ENCODE peak calls at places on chromosomes 6 and 20, in seven cellular contexts. One of them, this sample, is unnamed.

GRCh38 chr20:50395258-50395729 is 114.9 kb upstream of the PTPN1 start:
- DNase-seq in HepG2: no peak
- DNase-seq in H1: no peak
- DNase-seq in K562: no peak
- DNase-seq in A549: no peak
- DNase-seq in GM12878: no peak
- DNase-seq in IMR-90: peak
- DNase-seq in this sample: no peak

GRCh38 chr20:58883243-58883691 is 30.8 kb downstream of the GNAS start:
- DNase-seq in HepG2: no peak
- DNase-seq in H1: no peak
- DNase-seq in K562: no peak
- DNase-seq in A549: no peak
- DNase-seq in GM12878: no peak
- DNase-seq in IMR-90: no peak
- DNase-seq in this sample: no peak

GRCh38 chr20:60057866-60058807 is 99.9 kb downstream of the CDH26 start:
- DNase-seq in HepG2: no peak
- DNase-seq in H1: no peak
- DNase-seq in K562: peak
- DNase-seq in A549: no peak
- DNase-seq in GM12878: no peak
- DNase-seq in IMR-90: peak
- DNase-seq in this sample: no peak

GRCh38 chr6:33897193-33897479 is 93.3 kb upstream of the MLN start:
- DNase-seq in HepG2: no peak
- DNase-seq in H1: no peak
- DNase-seq in K562: no peak
- DNase-seq in A549: no peak
- DNase-seq in GM12878: no peak
- DNase-seq in IMR-90: no peak
- DNase-seq in this sample: no peak

GRCh38 chr20:52190437-52191131 is 995 bp downstream of the ZFP64 start:
- DNase-seq in HepG2: peak
- DNase-seq in H1: no peak
- DNase-seq in K562: peak
- DNase-seq in A549: peak
- DNase-seq in GM12878: no peak
- DNase-seq in IMR-90: peak
- DNase-seq in this sample: peak

GRCh38 chr6:49052901-49053300 is 410.2 kb downstream of the MMUT start:
- DNase-seq in HepG2: no peak
- DNase-seq in H1: no peak
- DNase-seq in K562: no peak
- DNase-seq in A549: no peak
- DNase-seq in GM12878: no peak
- DNase-seq in IMR-90: no peak
- DNase-seq in this sample: no peak

GRCh38 chr6:139336488-139336887 is 38.0 kb downstream of the CITED2 start:
- DNase-seq in HepG2: no peak
- DNase-seq in H1: no peak
- DNase-seq in K562: no peak
- DNase-seq in A549: no peak
- DNase-seq in GM12878: no peak
- DNase-seq in IMR-90: peak
- DNase-seq in this sample: no peak

GRCh38 chr6:116371384-116372209 is 850 bp downstream of the DSE start:
- DNase-seq in HepG2: no peak
- DNase-seq in H1: peak
- DNase-seq in K562: no peak
- DNase-seq in A549: peak
- DNase-seq in GM12878: no peak
- DNase-seq in IMR-90: peak
- DNase-seq in this sample: peak

GRCh38 chr20:46797201-46797600 is 87.8 kb downstream of the SLC2A10 start:
- DNase-seq in HepG2: no peak
- DNase-seq in H1: no peak
- DNase-seq in K562: no peak
- DNase-seq in A549: no peak
- DNase-seq in GM12878: no peak
- DNase-seq in IMR-90: no peak
- DNase-seq in this sample: no peak

GRCh38 chr20:10597637-10598036 is 76.2 kb downstream of the JAG1 start:
- DNase-seq in HepG2: no peak
- DNase-seq in H1: no peak
- DNase-seq in K562: no peak
- DNase-seq in A549: no peak
- DNase-seq in GM12878: no peak
- DNase-seq in IMR-90: no peak
- DNase-seq in this sample: no peak

GRCh38 chr6:107815846-107816245 is 8.3 kb downstream of the SCML4 start:
- DNase-seq in HepG2: no peak
- DNase-seq in H1: no peak
- DNase-seq in K562: no peak
- DNase-seq in A549: no peak
- DNase-seq in GM12878: no peak
- DNase-seq in IMR-90: no peak
- DNase-seq in this sample: no peak

GRCh38 chr20:37911838-37912273 is 8.9 kb downstream of the VSTM2L start:
- DNase-seq in HepG2: no peak
- DNase-seq in H1: no peak
- DNase-seq in K562: peak
- DNase-seq in A549: no peak
- DNase-seq in GM12878: no peak
- DNase-seq in IMR-90: peak
- DNase-seq in this sample: no peak

GRCh38 chr20:32125511-32125910 is 16.0 kb downstream of the TM9SF4 start:
- DNase-seq in HepG2: no peak
- DNase-seq in H1: no peak
- DNase-seq in K562: no peak
- DNase-seq in A549: no peak
- DNase-seq in GM12878: no peak
- DNase-seq in IMR-90: no peak
- DNase-seq in this sample: no peak

GRCh38 chr6:113530769-113531168 is 326.4 kb upstream of the MARCKS start:
- DNase-seq in HepG2: peak
- DNase-seq in H1: no peak
- DNase-seq in K562: peak
- DNase-seq in A549: no peak
- DNase-seq in GM12878: no peak
- DNase-seq in IMR-90: peak
- DNase-seq in this sample: no peak

GRCh38 chr6:79672631-79673065 is 41.5 kb downstream of the SH3BGRL2 start:
- DNase-seq in HepG2: peak
- DNase-seq in H1: no peak
- DNase-seq in K562: peak
- DNase-seq in A549: peak
- DNase-seq in GM12878: no peak
- DNase-seq in IMR-90: peak
- DNase-seq in this sample: peak

GRCh38 chr20:11338506-11339306 is 579.0 kb upstream of the BTBD3 start:
- DNase-seq in HepG2: no peak
- DNase-seq in H1: no peak
- DNase-seq in K562: no peak
- DNase-seq in A549: no peak
- DNase-seq in GM12878: no peak
- DNase-seq in IMR-90: peak
- DNase-seq in this sample: no peak

GRCh38 chr20:51985013-51985415 is 182.7 kb upstream of the SALL4 start:
- DNase-seq in HepG2: peak
- DNase-seq in H1: no peak
- DNase-seq in K562: no peak
- DNase-seq in A549: peak
- DNase-seq in GM12878: no peak
- DNase-seq in IMR-90: peak
- DNase-seq in this sample: peak

GRCh38 chr6:49565261-49565660 is 14.8 kb downstream of the C6orf141 start:
- DNase-seq in HepG2: no peak
- DNase-seq in H1: no peak
- DNase-seq in K562: no peak
- DNase-seq in A549: no peak
- DNase-seq in GM12878: no peak
- DNase-seq in IMR-90: no peak
- DNase-seq in this sample: no peak

DNA sequence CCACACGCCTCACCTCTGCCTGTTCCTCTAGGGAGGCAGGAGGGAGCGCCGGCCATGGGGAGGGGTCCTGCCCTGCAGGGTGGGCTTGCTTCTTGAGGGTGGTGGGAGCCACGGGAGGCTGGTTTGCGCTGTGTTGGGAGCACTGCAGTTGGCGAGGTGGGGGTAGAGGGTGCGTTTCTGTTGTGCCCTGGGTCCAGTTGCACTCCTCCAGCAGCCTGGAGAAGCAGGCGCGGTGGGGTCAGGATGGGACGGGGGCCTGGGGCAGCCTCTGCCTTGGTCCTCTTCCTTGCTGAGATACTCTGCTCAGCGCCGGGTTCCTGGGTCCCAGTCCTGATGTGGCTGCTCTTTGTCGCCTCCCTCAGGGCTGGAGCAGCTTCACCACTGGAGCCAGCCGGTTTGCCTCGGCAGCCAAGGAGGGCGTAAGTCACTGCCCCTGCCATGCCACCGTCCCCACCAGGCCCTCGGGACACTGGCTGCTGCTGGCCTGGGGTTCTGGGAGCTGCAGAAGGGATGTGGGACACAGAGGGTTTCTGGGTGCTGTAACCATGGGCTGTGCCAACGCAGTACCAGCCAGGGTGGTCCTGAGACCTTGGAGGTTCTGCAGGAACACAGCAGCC is 8.4 kb downstream of the ARFGAP1 start:
- DNase-seq in HepG2: no peak
- DNase-seq in H1: no peak
- DNase-seq in K562: no peak
- DNase-seq in A549: peak
- DNase-seq in GM12878: no peak
- DNase-seq in IMR-90: no peak
- DNase-seq in this sample: no peak
- TF ChIP-seq CTCF in HepG2: peak
- TF ChIP-seq CTCF in H1: peak
- TF ChIP-seq CTCF in K562: peak
- TF ChIP-seq CTCF in A549: peak
- TF ChIP-seq CTCF in GM12878: no peak
- TF ChIP-seq CTCF in IMR-90: peak
- TF ChIP-seq CTCF in this sample: peak

GRCh38 chr6:141829566-141829965 is 303.2 kb upstream of the GJE1 start:
- DNase-seq in HepG2: peak
- DNase-seq in H1: peak
- DNase-seq in K562: no peak
- DNase-seq in A549: no peak
- DNase-seq in GM12878: no peak
- DNase-seq in IMR-90: no peak
- DNase-seq in this sample: no peak
- TF ChIP-seq POLR2A in HepG2: no peak
- TF ChIP-seq POLR2A in H1: no peak
- TF ChIP-seq POLR2A in K562: no peak
- TF ChIP-seq POLR2A in A549: no peak
- TF ChIP-seq POLR2A in GM12878: no peak
- TF ChIP-seq POLR2A in IMR-90: no peak
- TF ChIP-seq POLR2A in this sample: no peak

DNA sequence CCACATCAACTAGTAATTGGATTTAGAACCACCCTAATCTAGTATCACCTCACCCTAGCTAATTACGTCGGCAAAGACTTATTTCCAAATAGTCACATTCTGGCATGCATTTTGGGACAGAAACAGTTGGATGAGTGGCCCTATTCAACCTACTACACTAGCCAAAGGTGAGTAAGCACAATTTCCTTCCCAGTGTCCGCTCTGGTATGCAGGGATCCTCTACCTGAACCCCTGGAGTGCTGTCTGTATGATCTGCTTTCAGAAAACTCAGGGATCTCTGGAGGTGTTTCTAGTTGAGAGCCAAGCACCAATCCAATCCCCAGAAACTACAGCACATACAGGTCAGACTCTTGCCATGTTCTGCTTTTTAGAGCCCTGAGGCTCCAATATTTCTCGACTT is 717.4 kb upstream of the MANEA start:
- DNase-seq in HepG2: no peak
- DNase-seq in H1: no peak
- DNase-seq in K562: no peak
- DNase-seq in A549: no peak
- DNase-seq in GM12878: no peak
- DNase-seq in IMR-90: no peak
- DNase-seq in this sample: no peak
- TF ChIP-seq RAD21 in HepG2: no peak
- TF ChIP-seq RAD21 in H1: no peak
- TF ChIP-seq RAD21 in K562: no peak
- TF ChIP-seq RAD21 in A549: no peak
- TF ChIP-seq RAD21 in GM12878: no peak
- TF ChIP-seq RAD21 in IMR-90: no peak
- TF ChIP-seq RAD21 in this sample: no peak

GRCh38 chr6:157181649-157182048 is 141.7 kb downstream of the TMEM242 start:
- DNase-seq in HepG2: peak
- DNase-seq in H1: no peak
- DNase-seq in K562: no peak
- DNase-seq in A549: no peak
- DNase-seq in GM12878: no peak
- DNase-seq in IMR-90: no peak
- DNase-seq in this sample: peak

GRCh38 chr6:157186785-157187181 is 136.5 kb downstream of the TMEM242 start:
- DNase-seq in HepG2: no peak
- DNase-seq in H1: no peak
- DNase-seq in K562: no peak
- DNase-seq in A549: no peak
- DNase-seq in GM12878: no peak
- DNase-seq in IMR-90: no peak
- DNase-seq in this sample: no peak

GRCh38 chr6:157184202-157185015 is 138.9 kb downstream of the TMEM242 start:
- DNase-seq in HepG2: peak
- DNase-seq in H1: peak
- DNase-seq in K562: peak
- DNase-seq in A549: peak
- DNase-seq in GM12878: no peak
- DNase-seq in IMR-90: peak
- DNase-seq in this sample: peak

GRCh38 chr6:157185171-157185570 is 138.1 kb downstream of the TMEM242 start:
- DNase-seq in HepG2: no peak
- DNase-seq in H1: no peak
- DNase-seq in K562: no peak
- DNase-seq in A549: no peak
- DNase-seq in GM12878: no peak
- DNase-seq in IMR-90: no peak
- DNase-seq in this sample: no peak

DNA sequence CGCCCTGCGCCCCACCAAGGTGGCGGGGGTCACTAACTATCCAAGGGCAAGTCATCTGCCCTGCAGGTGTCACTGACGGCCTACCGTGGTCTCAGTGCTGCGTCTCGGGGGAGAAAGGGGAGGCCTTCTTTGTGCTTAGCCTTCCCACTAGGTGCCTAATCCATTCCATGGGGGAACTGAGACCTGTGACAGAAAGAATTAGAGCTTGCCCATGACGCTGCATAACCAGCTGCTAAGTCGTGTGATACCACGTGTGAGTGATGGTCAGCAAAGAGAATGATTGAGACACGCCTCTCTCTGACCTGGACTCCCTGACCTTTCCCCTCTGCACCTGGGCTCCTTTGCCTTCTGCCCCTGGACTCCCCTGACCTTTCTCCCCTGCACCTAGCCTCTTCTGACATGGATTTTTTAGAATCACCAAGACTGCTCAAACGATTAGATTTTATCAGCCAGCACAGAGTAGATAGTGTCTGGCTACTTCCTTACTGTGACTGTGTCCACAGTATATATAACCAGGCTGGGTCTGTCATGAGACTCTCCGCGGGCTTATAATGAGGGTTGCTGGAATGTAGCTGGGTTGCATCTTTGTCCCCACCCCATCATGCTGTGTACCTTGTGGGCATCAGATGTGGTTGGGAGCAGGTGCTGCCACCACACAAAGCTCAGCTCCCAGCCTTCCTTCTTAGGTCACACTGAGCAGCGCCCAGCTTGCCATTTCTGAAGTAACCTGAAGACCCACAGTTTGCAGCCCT is 140.6 kb downstream of the TMEM242 start:
- DNase-seq in HepG2: no peak
- DNase-seq in H1: no peak
- DNase-seq in K562: no peak
- DNase-seq in A549: no peak
- DNase-seq in GM12878: no peak
- DNase-seq in IMR-90: no peak
- DNase-seq in this sample: no peak
- TF ChIP-seq CTCF in HepG2: no peak
- TF ChIP-seq CTCF in H1: no peak
- TF ChIP-seq CTCF in K562: no peak
- TF ChIP-seq CTCF in A549: no peak
- TF ChIP-seq CTCF in GM12878: no peak
- TF ChIP-seq CTCF in IMR-90: no peak
- TF ChIP-seq CTCF in this sample: no peak

This sample was measured in HCT116.